ENCODE peak calls at places on chromosomes 1 and 21, in five cellular contexts. U is iPS DF 19.7; K is hypothalamus; L is cardiac muscle cell; D is stimulated activated CD8-positive, alpha-beta memory T cell treated with anti-CD3 and anti-CD28 coated beads, Interleukin-4, amount 100 ng/mL, for 1 hour. W is an unnamed sample.

GRCh38 chr1:220313576-220313975 is 41.3 kb upstream of the RAB3GAP2 start:
- DNase-seq in U (no peak), L (no peak), D (no peak), K (no peak), W (no peak)

GRCh38 chr1:13590486-13590885 is 6.9 kb downstream of the PDPN start:
- DNase-seq in L (no peak), D (no peak), U (no peak), K (no peak), W (no peak)

GRCh38 chr1:216887032-216887431 is 163.8 kb upstream of the ESRRG start:
- DNase-seq in L (no peak), D (no peak), K (no peak), U (no peak), W (no peak)

GRCh38 chr1:52632732-52633290 is at the start of gene SHISAL2A:
- DNase-seq in L (peak; percentile 61), U (no peak), D (no peak), K (no peak), W (no peak)

GRCh38 chr1:173527151-173527826 is 50.2 kb downstream of the PRDX6 start:
- DNase-seq in K (no peak), U (no peak), L (peak; percentile 57), D (no peak), W (peak; percentile 12)

GRCh38 chr1:41003640-41004220 is 17.8 kb downstream of the SLFNL1 start:
- DNase-seq in U (no peak), K (peak; percentile 19), D (peak; percentile 77), L (peak; percentile 78), W (peak; percentile 88)

GRCh38 chr1:32887623-32888022 is 1.3 kb downstream of the HPCA start:
- DNase-seq in L (no peak), U (no peak), K (no peak), D (no peak), W (no peak)

GRCh38 chr1:247487057-247487456 is 29.2 kb upstream of the OR2B11 start:
- DNase-seq in L (peak; percentile 49), U (peak; percentile 12), K (no peak), D (no peak), W (no peak)

GRCh38 chr1:67534627-67535065 is 104.4 kb upstream of the SERBP1 start:
- DNase-seq in D (no peak), L (no peak), K (no peak), U (no peak), W (no peak)

GRCh38 chr1:22922640-22923039 is 50.0 kb downstream of the LACTBL1 start:
- DNase-seq in D (no peak), K (no peak), U (no peak), L (no peak), W (peak; percentile 90)

GRCh38 chr1:40036574-40036973 is 4.0 kb upstream of the CAP1 start:
- DNase-seq in L (no peak), K (no peak), D (no peak), U (no peak), W (peak; percentile 30)

GRCh38 chr21:45525153-45525909 is 16.9 kb downstream of the SLC19A1 start:
- DNase-seq in D (no peak), K (no peak), L (peak; percentile 83), U (no peak), W (peak; percentile 15)

GRCh38 chr1:93015590-93015989 is 54.3 kb upstream of the DIPK1A start:
- DNase-seq in K (no peak), L (no peak), D (no peak), U (no peak), W (no peak)

W was measured in dermis microvascular lymphatic vessel endothelial cell.